ENCODE peak calls at places on chromosomes 1 and 21, in six cellular contexts. One of them, this sample, is unnamed.

GRCh38 chr1:155000475-155000724 is 2.2 kb upstream of the ZBTB7B start:
- DNase-seq in NCI-H460: no peak
- DNase-seq in mesendoderm: no peak
- DNase-seq in neural crest cell: no peak
- DNase-seq in H9: no peak
- DNase-seq in activated T-cell treated with anti-CD3 and anti-CD28 coated beads, Interleukin-2, amount 50 U/mL, for 72 hours: no peak
- DNase-seq in this sample: no peak

GRCh38 chr1:241485554-241485992 is 34.0 kb downstream of the FH start:
- DNase-seq in H9: peak; percentile 29
- DNase-seq in neural crest cell: no peak
- DNase-seq in NCI-H460: peak; percentile 35
- DNase-seq in mesendoderm: peak; percentile 57
- DNase-seq in activated T-cell treated with anti-CD3 and anti-CD28 coated beads, Interleukin-2, amount 50 U/mL, for 72 hours: no peak
- DNase-seq in this sample: no peak

GRCh38 chr1:41698916-41699860 is 214.7 kb upstream of the EDN2 start:
- DNase-seq in NCI-H460: no peak
- DNase-seq in H9: no peak
- DNase-seq in activated T-cell treated with anti-CD3 and anti-CD28 coated beads, Interleukin-2, amount 50 U/mL, for 72 hours: peak; percentile 41
- DNase-seq in neural crest cell: no peak
- DNase-seq in mesendoderm: no peak
- DNase-seq in this sample: no peak

GRCh38 chr1:43308635-43309580 is 8.1 kb downstream of the TIE1 start:
- DNase-seq in H9: no peak
- DNase-seq in mesendoderm: no peak
- DNase-seq in activated T-cell treated with anti-CD3 and anti-CD28 coated beads, Interleukin-2, amount 50 U/mL, for 72 hours: no peak
- DNase-seq in NCI-H460: no peak
- DNase-seq in neural crest cell: no peak
- DNase-seq in this sample: no peak

GRCh38 chr21:17903029-17903806 is 84.1 kb upstream of the C21orf91 start:
- DNase-seq in H9: no peak
- DNase-seq in activated T-cell treated with anti-CD3 and anti-CD28 coated beads, Interleukin-2, amount 50 U/mL, for 72 hours: no peak
- DNase-seq in NCI-H460: peak; percentile 20
- DNase-seq in neural crest cell: no peak
- DNase-seq in mesendoderm: peak; percentile 46
- DNase-seq in this sample: no peak

GRCh38 chr1:98468111-98468717 is 193.3 kb upstream of the SNX7 start:
- DNase-seq in NCI-H460: peak; percentile 44
- DNase-seq in H9: no peak
- DNase-seq in neural crest cell: no peak
- DNase-seq in activated T-cell treated with anti-CD3 and anti-CD28 coated beads, Interleukin-2, amount 50 U/mL, for 72 hours: no peak
- DNase-seq in mesendoderm: peak; percentile 46
- DNase-seq in this sample: no peak

GRCh38 chr1:187509091-187509490 is 680.3 kb downstream of the PLA2G4A start:
- DNase-seq in neural crest cell: no peak
- DNase-seq in activated T-cell treated with anti-CD3 and anti-CD28 coated beads, Interleukin-2, amount 50 U/mL, for 72 hours: no peak
- DNase-seq in H9: no peak
- DNase-seq in mesendoderm: no peak
- DNase-seq in NCI-H460: no peak
- DNase-seq in this sample: no peak

GRCh38 chr1:92989936-92990582 is 28.8 kb upstream of the DIPK1A start:
- DNase-seq in activated T-cell treated with anti-CD3 and anti-CD28 coated beads, Interleukin-2, amount 50 U/mL, for 72 hours: no peak
- DNase-seq in H9: no peak
- DNase-seq in NCI-H460: no peak
- DNase-seq in mesendoderm: no peak
- DNase-seq in neural crest cell: no peak
- DNase-seq in this sample: no peak

GRCh38 chr1:22447581-22448215 is 4.0 kb upstream of the ZBTB40 start:
- DNase-seq in neural crest cell: no peak
- DNase-seq in activated T-cell treated with anti-CD3 and anti-CD28 coated beads, Interleukin-2, amount 50 U/mL, for 72 hours: no peak
- DNase-seq in NCI-H460: no peak
- DNase-seq in H9: no peak
- DNase-seq in mesendoderm: peak; percentile 50
- DNase-seq in this sample: no peak

GRCh38 chr1:208084764-208085163 is 159.4 kb downstream of the PLXNA2 start:
- DNase-seq in H9: no peak
- DNase-seq in NCI-H460: no peak
- DNase-seq in mesendoderm: peak; percentile 36
- DNase-seq in neural crest cell: no peak
- DNase-seq in activated T-cell treated with anti-CD3 and anti-CD28 coated beads, Interleukin-2, amount 50 U/mL, for 72 hours: no peak
- DNase-seq in this sample: no peak

GRCh38 chr1:229258851-229259110 is 12.1 kb upstream of the RAB4A start:
- DNase-seq in activated T-cell treated with anti-CD3 and anti-CD28 coated beads, Interleukin-2, amount 50 U/mL, for 72 hours: no peak
- DNase-seq in mesendoderm: peak; percentile 67
- DNase-seq in NCI-H460: no peak
- DNase-seq in neural crest cell: no peak
- DNase-seq in H9: peak; percentile 70
- DNase-seq in this sample: no peak

GRCh38 chr1:14140800-14141526 is 441.0 kb downstream of the PRDM2 start:
- DNase-seq in neural crest cell: no peak
- DNase-seq in mesendoderm: no peak
- DNase-seq in activated T-cell treated with anti-CD3 and anti-CD28 coated beads, Interleukin-2, amount 50 U/mL, for 72 hours: no peak
- DNase-seq in H9: no peak
- DNase-seq in NCI-H460: no peak
- DNase-seq in this sample: no peak

GRCh38 chr1:202806845-202807366 is 1.3 kb downstream of the KDM5B start:
- DNase-seq in activated T-cell treated with anti-CD3 and anti-CD28 coated beads, Interleukin-2, amount 50 U/mL, for 72 hours: peak; percentile 45
- DNase-seq in H9: no peak
- DNase-seq in neural crest cell: peak; percentile 27
- DNase-seq in mesendoderm: peak; percentile 57
- DNase-seq in NCI-H460: no peak
- DNase-seq in this sample: peak; percentile 58

GRCh38 chr1:29282924-29283803 is 46.8 kb downstream of the PTPRU start:
- DNase-seq in neural crest cell: peak; percentile 31
- DNase-seq in mesendoderm: peak; percentile 100
- DNase-seq in H9: peak; percentile 99
- DNase-seq in activated T-cell treated with anti-CD3 and anti-CD28 coated beads, Interleukin-2, amount 50 U/mL, for 72 hours: peak; percentile 9
- DNase-seq in NCI-H460: peak; percentile 44
- DNase-seq in this sample: peak; percentile 98

GRCh38 chr1:223216482-223217205 is 73.6 kb upstream of the TLR5 start:
- DNase-seq in neural crest cell: no peak
- DNase-seq in NCI-H460: no peak
- DNase-seq in activated T-cell treated with anti-CD3 and anti-CD28 coated beads, Interleukin-2, amount 50 U/mL, for 72 hours: no peak
- DNase-seq in H9: peak; percentile 19
- DNase-seq in mesendoderm: no peak
- DNase-seq in this sample: peak; percentile 48

GRCh38 chr1:204041232-204041767 is 31.6 kb upstream of the SOX13 start:
- DNase-seq in neural crest cell: no peak
- DNase-seq in H9: no peak
- DNase-seq in mesendoderm: no peak
- DNase-seq in NCI-H460: no peak
- DNase-seq in activated T-cell treated with anti-CD3 and anti-CD28 coated beads, Interleukin-2, amount 50 U/mL, for 72 hours: no peak
- DNase-seq in this sample: no peak

GRCh38 chr1:205053296-205053695 is 10.3 kb downstream of the CNTN2 start:
- DNase-seq in NCI-H460: no peak
- DNase-seq in H9: no peak
- DNase-seq in mesendoderm: no peak
- DNase-seq in neural crest cell: no peak
- DNase-seq in activated T-cell treated with anti-CD3 and anti-CD28 coated beads, Interleukin-2, amount 50 U/mL, for 72 hours: no peak
- DNase-seq in this sample: no peak

This sample was measured in ecto neural progenitor cell.